ENCODE peak calls at places on chromosomes 4 and X, in five cellular contexts. C is neuronal stem cell, J is IMR-90, P is H1, A is mesenchymal stem cell. U is an unnamed sample.

GRCh38 chrX:38817004-38817703 is 15.9 kb downstream of the MID1IP1 start:
- DNase-seq in C (no peak), J (peak), P (no peak), A (peak), U (peak)

GRCh38 chr4:189377576-189377975 is 563.1 kb upstream of the FRG1 start:
- DNase-seq in C (no peak), J (no peak), P (no peak), A (no peak), U (no peak)

GRCh38 chr4:10582059-10582686 is 102.4 kb downstream of the CLNK start:
- DNase-seq in C (peak), J (peak), P (no peak), A (peak), U (peak)

GRCh38 chr4:65510976-65511375 is 159.3 kb downstream of the EPHA5 start:
- DNase-seq in C (no peak), J (no peak), P (no peak), A (peak), U (no peak)

GRCh38 chr4:65416875-65417274 is 253.4 kb downstream of the EPHA5 start:
- DNase-seq in C (no peak), J (no peak), P (no peak), A (no peak), U (peak)

GRCh38 chrX:13290891-13291614 is 28.8 kb downstream of the ATXN3L start:
- DNase-seq in C (no peak), J (no peak), P (no peak), A (no peak), U (no peak)

GRCh38 chr4:119124314-119124713 is 11.3 kb upstream of the MYOZ2 start:
- DNase-seq in C (no peak), J (no peak), P (no peak), A (peak), U (no peak)

GRCh38 chr4:10587697-10588096 is 96.9 kb downstream of the CLNK start:
- DNase-seq in C (no peak), J (no peak), P (no peak), A (no peak), U (no peak)

GRCh38 chrX:68508799-68509198 is 9.9 kb downstream of the YIPF6 start:
- DNase-seq in C (no peak), J (no peak), P (no peak), A (peak), U (no peak)

GRCh38 chr4:22607382-22607781 is 85.4 kb upstream of the GBA3 start:
- DNase-seq in C (peak), J (peak), P (no peak), A (peak), U (peak)

GRCh38 chr4:61493470-61493869 is 293.3 kb downstream of the ADGRL3 start:
- DNase-seq in C (peak), J (no peak), P (no peak), A (no peak), U (no peak)

GRCh38 chrX:54492340-54492739 is 3.7 kb downstream of the FGD1 start:
- DNase-seq in C (no peak), J (peak), P (no peak), A (peak), U (peak)

GRCh38 chr4:168630445-168631187 is 133.8 kb downstream of the PALLD start:
- DNase-seq in C (no peak), J (peak), P (no peak), A (peak), U (no peak)

GRCh38 chrX:40176256-40176978 is 78.7 kb upstream of the BCOR start:
- DNase-seq in C (no peak), J (no peak), P (peak), A (peak), U (peak)
- H3K14ac ChIP-seq in C (peak), J (peak), P (no peak), A (no peak), U (peak)

DNA sequence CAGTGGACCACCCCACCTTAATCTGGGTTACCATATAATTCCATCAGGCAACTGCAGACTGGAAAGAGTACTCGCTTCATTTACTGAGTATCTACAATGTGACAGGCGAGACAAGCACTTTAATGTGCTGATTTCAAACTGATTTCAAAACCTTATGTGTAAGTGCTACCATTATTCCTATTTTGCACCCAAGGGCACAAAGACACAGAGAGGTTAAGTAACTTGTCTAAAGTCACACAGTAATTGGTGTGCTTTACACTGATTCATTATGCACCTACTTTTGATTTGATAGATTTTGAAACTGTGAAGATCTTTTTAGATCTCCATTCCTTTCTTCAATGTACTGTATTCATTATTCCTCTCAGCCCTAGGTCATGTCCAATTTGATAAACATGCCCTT is 192.4 kb downstream of the MGST2 start:
- DNase-seq in C (no peak), J (no peak), P (no peak), A (no peak), U (no peak)
- H2AK5ac ChIP-seq in C (no peak), J (peak), P (no peak), A (no peak), U (no peak)

DNA sequence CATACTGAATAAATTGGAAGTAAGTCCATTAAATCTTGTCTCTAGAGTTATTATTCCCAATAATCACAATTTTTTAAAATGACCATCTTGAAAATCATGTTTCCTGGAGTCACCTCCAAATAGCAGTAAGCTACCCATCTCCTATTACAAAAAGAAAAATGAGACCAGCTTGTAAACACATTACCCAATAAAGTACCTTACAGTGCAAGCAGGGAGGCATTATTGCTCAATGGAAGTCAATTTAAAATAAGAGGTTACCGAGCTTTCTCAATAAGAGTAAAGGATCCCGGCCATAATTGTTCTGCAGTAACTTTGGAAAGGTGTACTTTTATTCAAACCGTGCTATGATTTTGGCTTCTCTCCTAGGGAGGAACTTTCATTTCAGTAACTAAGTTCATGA is 78.0 kb downstream of the DMD start:
- DNase-seq in C (no peak), J (no peak), P (no peak), A (no peak), U (no peak)
- H2BK15ac ChIP-seq in C (no peak), J (no peak), P (no peak), A (no peak), U (no peak)

GRCh38 chr4:69742596-69742995 is 17.8 kb downstream of the SULT1B1 start:
- DNase-seq in C (no peak), J (no peak), P (no peak), A (no peak), U (no peak)

GRCh38 chr4:69735119-69735518 is 25.3 kb downstream of the SULT1B1 start:
- DNase-seq in C (no peak), J (no peak), P (no peak), A (no peak), U (no peak)

GRCh38 chr4:69744157-69744478 is 16.3 kb downstream of the SULT1B1 start:
- DNase-seq in C (no peak), J (no peak), P (no peak), A (no peak), U (no peak)

GRCh38 chr4:69743476-69744156 is 16.8 kb downstream of the SULT1B1 start:
- DNase-seq in C (no peak), J (no peak), P (no peak), A (no peak), U (no peak)

GRCh38 chr4:69738872-69739271 is 21.5 kb downstream of the SULT1B1 start:
- DNase-seq in C (no peak), J (no peak), P (no peak), A (no peak), U (no peak)
- H3K14ac ChIP-seq in C (no peak), J (no peak), P (no peak), A (no peak), U (no peak)

GRCh38 chr4:55948726-55949479 is at the start of gene CEP135:
- DNase-seq in C (peak), J (peak), P (peak), A (peak), U (peak)
- H2AK5ac ChIP-seq in C (no peak), J (peak), P (no peak), A (no peak), U (no peak)

GRCh38 chr4:71784569-71785197 is 804 bp upstream of the GC start:
- DNase-seq in C (no peak), J (no peak), P (no peak), A (no peak), U (no peak)
- H2BK15ac ChIP-seq in C (no peak), J (no peak), P (no peak), A (no peak), U (no peak)

GRCh38 chr4:28176942-28177341 is 1316.3 kb downstream of the STIM2 start:
- DNase-seq in C (no peak), J (no peak), P (no peak), A (no peak), U (no peak)
- H3K14ac ChIP-seq in C (no peak), J (no peak), P (no peak), A (no peak), U (no peak)

GRCh38 chrX:109934935-109935334 is 68.0 kb upstream of the TMEM164 start:
- DNase-seq in C (no peak), J (peak), P (no peak), A (no peak), U (no peak)

GRCh38 chrX:109931677-109932076 is 71.2 kb upstream of the TMEM164 start:
- DNase-seq in C (no peak), J (no peak), P (no peak), A (no peak), U (no peak)

GRCh38 chrX:109936114-109936513 is 66.8 kb upstream of the TMEM164 start:
- DNase-seq in C (no peak), J (peak), P (no peak), A (no peak), U (no peak)

GRCh38 chrX:109936598-109936997 is 66.3 kb upstream of the TMEM164 start:
- DNase-seq in C (no peak), J (no peak), P (no peak), A (no peak), U (no peak)

GRCh38 chrX:109934434-109934833 is 68.5 kb upstream of the TMEM164 start:
- DNase-seq in C (no peak), J (peak), P (no peak), A (peak), U (no peak)
- H2AK5ac ChIP-seq in C (no peak), J (no peak), P (no peak), A (no peak), U (no peak)

GRCh38 chr4:177393236-177393635 is 49.0 kb downstream of the AGA start:
- DNase-seq in C (no peak), J (no peak), P (no peak), A (no peak), U (no peak)
- H2BK15ac ChIP-seq in C (no peak), J (no peak), P (peak), A (no peak), U (no peak)

GRCh38 chr4:3073158-3074077 is 920 bp downstream of the HTT-AS start:
- DNase-seq in C (peak), J (no peak), P (no peak), A (peak), U (peak)
- H3K14ac ChIP-seq in C (peak), J (peak), P (no peak), A (no peak), U (peak)

U was measured in H9.